ENCODE peak calls at places on chromosomes 7 and 10, in four cellular contexts. One of them, this sample, is unnamed.

GRCh38 chr10:91163269-91163708 is 57.2 kb upstream of the PCGF5 start:
- DNase-seq in transverse colon: peak
- DNase-seq in NCI-H524: no peak
- DNase-seq in NCI-H774: peak
- DNase-seq in this sample: peak

GRCh38 chr7:69800495-69800894 is 202.2 kb downstream of the AUTS2 start:
- DNase-seq in NCI-H524: no peak
- DNase-seq in NCI-H774: no peak
- DNase-seq in transverse colon: no peak
- DNase-seq in this sample: peak

GRCh38 chr10:109969907-109970306 is 37.9 kb upstream of the ADD3 start:
- DNase-seq in transverse colon: no peak
- DNase-seq in NCI-H774: no peak
- DNase-seq in NCI-H524: no peak
- DNase-seq in this sample: no peak

GRCh38 chr7:156192921-156193320 is 380.7 kb upstream of the SHH start:
- DNase-seq in NCI-H774: no peak
- DNase-seq in NCI-H524: no peak
- DNase-seq in transverse colon: no peak
- DNase-seq in this sample: no peak

GRCh38 chr10:126930506-126931458 is 25.6 kb downstream of the DOCK1 start:
- DNase-seq in NCI-H524: no peak
- DNase-seq in NCI-H774: no peak
- DNase-seq in transverse colon: no peak
- DNase-seq in this sample: no peak

GRCh38 chr7:64602518-64602917 is 39.6 kb upstream of the ZNF680 start:
- DNase-seq in NCI-H524: no peak
- DNase-seq in NCI-H774: no peak
- DNase-seq in transverse colon: no peak
- DNase-seq in this sample: no peak

GRCh38 chr10:33073641-33074410 is 115.8 kb upstream of the ITGB1 start:
- DNase-seq in transverse colon: no peak
- DNase-seq in NCI-H524: no peak
- DNase-seq in NCI-H774: no peak
- DNase-seq in this sample: no peak

GRCh38 chr10:86105640-86106039 is 261.0 kb downstream of the GRID1 start:
- DNase-seq in transverse colon: no peak
- DNase-seq in NCI-H774: no peak
- DNase-seq in NCI-H524: no peak
- DNase-seq in this sample: no peak

GRCh38 chr7:7569615-7570014 is 2.9 kb downstream of the MIOS start:
- DNase-seq in transverse colon: no peak
- DNase-seq in NCI-H524: no peak
- DNase-seq in NCI-H774: no peak
- DNase-seq in this sample: no peak

GRCh38 chr7:145030754-145031153 is 194.9 kb upstream of the TPK1 start:
- DNase-seq in NCI-H524: no peak
- DNase-seq in transverse colon: no peak
- DNase-seq in NCI-H774: no peak
- DNase-seq in this sample: no peak

GRCh38 chr7:22958742-22959141 is 55.2 kb downstream of the HYCC1 start:
- DNase-seq in NCI-H774: no peak
- DNase-seq in transverse colon: no peak
- DNase-seq in NCI-H524: no peak
- DNase-seq in this sample: no peak

GRCh38 chr10:63713191-63714144 is 192.3 kb downstream of the REEP3 start:
- DNase-seq in transverse colon: peak
- DNase-seq in NCI-H774: no peak
- DNase-seq in NCI-H524: peak
- DNase-seq in this sample: peak

GRCh38 chr10:17617031-17617911 is at the start of gene HACD1:
- DNase-seq in NCI-H774: no peak
- DNase-seq in NCI-H524: peak
- DNase-seq in transverse colon: peak
- DNase-seq in this sample: peak

GRCh38 chr10:44864042-44864436 is 47.1 kb upstream of the TMEM72 start:
- DNase-seq in transverse colon: peak
- DNase-seq in NCI-H524: peak
- DNase-seq in NCI-H774: peak
- DNase-seq in this sample: no peak

GRCh38 chr7:47819054-47819920 is 129.0 kb downstream of the PKD1L1 start:
- DNase-seq in NCI-H524: no peak
- DNase-seq in transverse colon: peak
- DNase-seq in NCI-H774: peak
- DNase-seq in this sample: peak

GRCh38 chr7:124276005-124276606 is 243.2 kb upstream of the TMEM229A start:
- DNase-seq in NCI-H524: peak
- DNase-seq in NCI-H774: no peak
- DNase-seq in transverse colon: peak
- DNase-seq in this sample: peak